ENCODE peak calls at places on chromosome 13, in seven cellular contexts. F is GM23338, H is H1, J is breast epithelium, Y is HCT116, X is transverse colon, S is sigmoid colon. C is an unnamed sample.

GRCh38 chr13:36432106-36432544 is at the start of gene CCNA1:
- DNase-seq in F (peak; percentile 97), H (peak; percentile 69), X (no peak), Y (no peak), J (no peak), S (no peak), C (no peak)

GRCh38 chr13:34545461-34545860 is 396.6 kb upstream of the NBEA start:
- DNase-seq in Y (no peak), H (no peak), F (no peak), S (no peak), J (no peak), X (no peak), C (no peak)

GRCh38 chr13:93534181-93534700 is 307.6 kb downstream of the GPC6 start:
- DNase-seq in J (no peak), X (no peak), S (peak; percentile 59), F (no peak), H (no peak), Y (no peak), C (no peak)

GRCh38 chr13:114313061-114313860 is 1.0 kb upstream of the CHAMP1 start:
- DNase-seq in S (no peak), Y (no peak), X (peak; percentile 16), J (no peak), H (no peak), F (no peak), C (no peak)

GRCh38 chr13:49400755-49401659 is 42.9 kb downstream of the CAB39L start:
- DNase-seq in H (no peak), X (peak; percentile 22), Y (no peak), J (peak; percentile 47), S (peak; percentile 80), F (peak; percentile 27), C (no peak)

GRCh38 chr13:20065516-20065915 is 95.3 kb downstream of the GJA3 start:
- DNase-seq in Y (no peak), X (no peak), J (no peak), S (no peak), F (no peak), H (no peak), C (no peak)

GRCh38 chr13:59203855-59204254 is 959.9 kb downstream of the DIAPH3 start:
- DNase-seq in F (no peak), J (no peak), Y (no peak), S (no peak), X (no peak), H (no peak), C (no peak)

GRCh38 chr13:36231236-36231635 is 16.9 kb upstream of the SOHLH2 start:
- DNase-seq in H (no peak), S (no peak), X (no peak), Y (no peak), J (no peak), F (no peak), C (no peak)

GRCh38 chr13:39129253-39129652 is 91.0 kb downstream of the NHLRC3 start:
- DNase-seq in F (no peak), J (no peak), X (no peak), H (no peak), S (no peak), Y (no peak), C (no peak)

GRCh38 chr13:96621634-96622033 is 372.6 kb downstream of the OXGR1 start:
- DNase-seq in S (no peak), X (no peak), J (no peak), Y (no peak), F (no peak), H (no peak), C (no peak)

GRCh38 chr13:26112843-26113242 is 61.0 kb upstream of the SHISA2 start:
- DNase-seq in F (peak; percentile 48), S (no peak), H (no peak), J (no peak), Y (no peak), X (no peak), C (peak; percentile 42)

GRCh38 chr13:104111031-104111430 is 1044.8 kb upstream of the SLC10A2 start:
- DNase-seq in F (no peak), H (no peak), X (no peak), J (no peak), Y (no peak), S (no peak), C (no peak)

GRCh38 chr13:52665325-52665724 is 12.7 kb downstream of the SUGT1 start:
- DNase-seq in S (no peak), H (no peak), X (no peak), J (no peak), Y (peak; percentile 16), F (peak; percentile 50), C (no peak)

GRCh38 chr13:20702945-20703784 is at the start of gene IL17D:
- DNase-seq in F (peak; percentile 48), J (no peak), H (no peak), Y (no peak), X (peak; percentile 43), S (no peak), C (no peak)

GRCh38 chr13:21006141-21007005 is 55.0 kb downstream of the LATS2 start:
- DNase-seq in H (no peak), Y (no peak), S (peak; percentile 60), F (no peak), X (no peak), J (no peak), C (no peak)

GRCh38 chr13:34654682-34655081 is 287.4 kb upstream of the NBEA start:
- DNase-seq in X (no peak), J (no peak), S (no peak), Y (no peak), H (no peak), F (no peak), C (peak; percentile 17)

DNA sequence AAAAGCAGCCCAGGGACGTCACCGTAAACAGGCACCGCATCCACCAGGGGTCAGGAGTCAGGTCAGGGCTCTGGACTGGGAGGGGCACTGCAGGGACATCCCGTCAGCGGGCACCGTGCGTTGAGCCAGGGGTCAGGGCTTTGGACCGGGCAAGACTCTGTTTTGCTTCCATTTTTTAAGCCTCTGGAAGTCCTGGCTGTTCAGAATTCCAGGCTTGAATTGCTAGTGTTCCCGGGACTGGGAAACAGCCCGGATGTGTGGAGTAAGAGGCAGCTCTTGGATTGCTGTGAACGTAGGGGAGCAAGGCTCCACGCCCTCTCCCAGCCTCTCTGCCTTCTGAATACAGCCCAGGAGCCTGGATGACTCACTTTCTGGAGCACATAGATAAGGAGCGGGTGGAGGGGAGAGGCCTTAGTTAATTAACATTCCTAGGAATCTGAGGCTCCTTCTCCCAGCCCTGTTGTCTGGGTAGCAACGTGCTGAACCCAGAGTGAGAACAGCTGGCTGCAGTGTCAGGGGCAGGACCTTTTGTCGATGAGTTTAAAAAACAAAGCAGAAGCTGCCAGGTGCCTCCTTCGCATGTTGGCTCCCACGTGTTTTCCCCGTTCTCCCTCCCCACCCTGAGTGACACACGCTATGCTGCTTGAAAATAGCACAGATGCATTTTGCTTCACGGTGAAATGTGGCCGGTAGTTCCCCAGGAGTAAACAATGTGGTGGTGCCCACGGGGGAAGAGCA is 21.9 kb downstream of the ATP11A start:
- DNase-seq in H (peak; percentile 86), X (peak; percentile 78), F (peak; percentile 97), J (peak; percentile 74), S (peak; percentile 95), Y (peak; percentile 85), C (peak; percentile 96)
- H3K4me1 ChIP-seq in H (peaks cover 13% of the 10 kb centered on the region), X (peaks cover 19% of the 10 kb centered on the region), F (peaks cover 47% of the 10 kb centered on the region), J (no peaks in the 10 kb centered on the region), S (peaks cover 34% of the 10 kb centered on the region), Y (peaks cover 51% of the 10 kb centered on the region), C (peaks cover 36% of the 10 kb centered on the region)

GRCh38 chr13:94598281-94598680 is 2.3 kb upstream of the TGDS start:
- DNase-seq in S (no peak), F (no peak), J (no peak), H (no peak), Y (no peak), X (no peak), C (no peak)

GRCh38 chr13:94596575-94596971 is 621 bp upstream of the TGDS start:
- DNase-seq in S (peak; percentile 65), X (no peak), H (no peak), J (no peak), Y (peak; percentile 6), F (no peak), C (no peak)

GRCh38 chr13:94602467-94602866 is 810 bp downstream of the GPR180 start:
- DNase-seq in X (no peak), F (no peak), S (no peak), J (no peak), H (no peak), Y (no peak), C (no peak)

GRCh38 chr13:94599877-94600276 is 1.8 kb upstream of the GPR180 start:
- DNase-seq in H (no peak), X (no peak), J (no peak), Y (no peak), S (no peak), F (no peak), C (no peak)

DNA sequence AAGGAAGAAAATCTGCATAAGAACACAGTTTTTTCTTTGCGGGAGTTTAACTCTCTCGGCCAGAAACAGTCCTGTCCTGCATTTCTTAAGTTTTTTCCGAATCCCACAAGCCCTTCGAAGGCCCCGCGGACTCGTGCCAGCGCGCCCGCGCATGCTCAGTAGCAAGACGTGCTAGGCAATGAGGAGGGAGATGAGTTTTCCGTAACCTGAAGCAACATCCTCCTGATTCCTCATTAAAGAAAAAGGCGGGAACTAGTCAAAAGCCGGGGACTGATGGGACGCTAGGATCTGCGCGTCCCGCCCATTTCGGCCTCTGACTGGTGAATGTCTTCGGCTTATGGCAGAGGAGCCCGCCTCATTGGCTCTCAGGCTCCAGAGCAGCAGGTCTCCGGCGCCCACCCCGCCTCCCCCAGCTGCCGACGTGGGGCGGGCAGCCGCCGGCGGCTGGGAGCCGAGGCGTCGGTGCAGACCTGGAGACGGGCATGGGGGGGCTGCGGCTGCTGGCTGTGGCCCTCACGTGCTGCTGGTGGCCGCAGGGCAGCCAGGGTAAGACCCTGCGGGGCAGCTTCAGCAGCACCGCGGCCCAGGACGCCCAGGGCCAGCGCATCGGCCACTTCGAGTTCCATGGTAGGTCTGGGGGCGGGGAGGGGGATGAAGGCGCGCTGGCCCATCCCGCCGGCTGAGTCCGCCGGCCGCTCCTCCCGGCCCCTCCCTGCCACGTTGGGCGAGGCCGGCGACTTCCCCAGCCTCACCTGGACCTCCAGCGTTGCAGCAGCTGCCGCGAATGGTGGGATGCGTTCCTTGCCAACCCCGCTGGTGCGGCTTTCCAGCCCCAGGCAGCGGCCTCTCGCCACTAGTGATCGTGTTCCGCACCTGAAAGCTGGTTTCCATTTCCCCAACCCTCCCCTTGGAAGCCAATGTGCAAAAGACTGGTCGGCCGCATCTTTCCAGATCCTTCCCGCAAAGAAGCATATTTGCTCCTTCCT is at the start of gene GPR180:
- DNase-seq in X (peak; percentile 96), Y (peak; percentile 98), J (peak; percentile 94), H (peak; percentile 99), F (peak; percentile 99), S (peak; percentile 99), C (peak; percentile 99)
- TF ChIP-seq POLR2AphosphoS5 in X (peak; percentile 71), Y (peak; percentile 93), J (no peak), H (peak; percentile 49), F (peak; percentile 88), S (peak; percentile 77), C (peak; percentile 83)

DNA sequence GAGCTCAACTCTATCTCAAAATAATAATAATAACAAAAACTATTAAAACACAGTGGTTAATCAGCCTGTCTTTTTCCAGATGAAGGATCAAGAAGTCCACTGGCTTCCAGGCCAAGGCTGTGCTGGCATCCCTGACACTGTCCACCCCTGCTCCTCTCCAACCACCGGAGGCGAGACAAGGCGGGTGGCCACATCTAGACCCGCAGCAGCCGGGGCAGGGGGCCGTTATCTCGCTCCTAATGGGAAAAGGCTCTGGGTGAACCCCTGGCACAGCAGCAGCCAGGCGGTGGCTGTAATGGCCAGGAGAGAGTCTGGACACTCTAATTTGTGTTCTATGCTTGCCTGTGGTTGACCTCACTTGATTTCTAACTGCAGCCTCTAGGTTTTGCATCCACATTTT is 158.0 kb upstream of the SOX1 start:
- DNase-seq in F (no peak), X (no peak), Y (no peak), H (no peak), J (no peak), S (peak; percentile 56), C (peak; percentile 88)
- H3K27me3 ChIP-seq in F (no peaks in the 10 kb centered on the region), X (no peaks in the 10 kb centered on the region), Y (peaks cover 9% of the 10 kb centered on the region), H (no peaks in the 10 kb centered on the region), J (no peaks in the 10 kb centered on the region), S (peaks cover 7% of the 10 kb centered on the region), C (peaks cover 30% of the 10 kb centered on the region)

GRCh38 chr13:98174321-98174720 is 2.7 kb downstream of the RNF113B start:
- DNase-seq in Y (no peak), X (no peak), S (no peak), H (no peak), J (no peak), F (no peak), C (no peak)
- H3K4me1 ChIP-seq in Y (peaks cover 33% of the 10 kb centered on the region), X (peaks cover 31% of the 10 kb centered on the region), S (peaks cover 47% of the 10 kb centered on the region), H (peaks cover 20% of the 10 kb centered on the region), J (peaks cover 3% of the 10 kb centered on the region), F (peaks cover 50% of the 10 kb centered on the region), C (peaks cover 42% of the 10 kb centered on the region)